ENCODE peak calls at places on chromosomes 1 and 21, in five cellular contexts. L, Z, P, V and Q are unnamed samples.

GRCh38 chr1:165254376-165254775 is 102.1 kb downstream of the LMX1A start:
- DNase-seq in L (no peak), V (no peak), Z (no peak), P (no peak), Q (no peak)

GRCh38 chr21:41054206-41054605 is 113.8 kb upstream of the BACE2 start:
- DNase-seq in V (no peak), P (no peak), Z (no peak), L (no peak), Q (no peak)

GRCh38 chr1:179190861-179191260 is 38.6 kb downstream of the ABL2 start:
- DNase-seq in V (no peak), P (no peak), L (no peak), Z (no peak), Q (no peak)

GRCh38 chr1:19209439-19209989 is 552 bp downstream of the UBR4 start:
- DNase-seq in V (peak), P (no peak), Z (no peak), L (peak), Q (peak)

GRCh38 chr1:64133036-64133435 is 70.4 kb upstream of the UBE2U start:
- DNase-seq in Z (no peak), V (no peak), L (peak), P (no peak), Q (no peak)

GRCh38 chr1:11670747-11671146 is 6.7 kb downstream of the FBXO6 start:
- DNase-seq in P (peak), V (no peak), L (no peak), Z (no peak), Q (no peak)

GRCh38 chr1:203650012-203650836 is 23.6 kb downstream of the ATP2B4 start:
- DNase-seq in L (no peak), Z (peak), P (no peak), V (no peak), Q (peak)

GRCh38 chr1:153573351-153573750 is 7.7 kb upstream of the S100A2 start:
- DNase-seq in P (no peak), L (no peak), V (no peak), Z (no peak), Q (no peak)

GRCh38 chr1:21670956-21671902 is 2.1 kb upstream of the RAP1GAP start:
- DNase-seq in P (no peak), V (no peak), L (no peak), Z (no peak), Q (no peak)

GRCh38 chr1:236292425-236292824 is 10.7 kb upstream of the ERO1B start:
- DNase-seq in V (no peak), L (no peak), P (no peak), Z (no peak), Q (no peak)
- TF ChIP-seq HDAC2 in V (no peak), L (no peak), P (no peak), Z (no peak), Q (no peak)

GRCh38 chr1:118563969-118564951 is 379.2 kb upstream of the SPAG17 start:
- DNase-seq in V (no peak), L (no peak), Z (no peak), P (peak), Q (no peak)
- TF ChIP-seq HDAC2 in V (no peak), L (no peak), Z (no peak), P (no peak), Q (no peak)

GRCh38 chr1:56413671-56414199 is 165.6 kb downstream of the PLPP3 start:
- DNase-seq in P (no peak), V (peak), Z (no peak), L (no peak), Q (no peak)

GRCh38 chr1:56409112-56409691 is 170.2 kb downstream of the PLPP3 start:
- DNase-seq in Z (peak), P (no peak), L (no peak), V (peak), Q (peak)

GRCh38 chr1:56410405-56410804 is 169.0 kb downstream of the PLPP3 start:
- DNase-seq in Z (no peak), L (no peak), P (no peak), V (no peak), Q (no peak)

GRCh38 chr1:56411021-56411420 is 168.3 kb downstream of the PLPP3 start:
- DNase-seq in P (no peak), V (no peak), Z (no peak), L (no peak), Q (no peak)

GRCh38 chr1:56411484-56412180 is 167.7 kb downstream of the PLPP3 start:
- DNase-seq in P (no peak), V (no peak), L (no peak), Z (no peak), Q (no peak)
- TF ChIP-seq HDAC2 in P (no peak), V (no peak), L (no peak), Z (no peak), Q (no peak)

GRCh38 chr1:162976628-162977027 is 92.5 kb upstream of the RGS4 start:
- DNase-seq in L (no peak), P (no peak), Z (no peak), V (no peak), Q (no peak)
- TF ChIP-seq HDAC2 in L (no peak), P (no peak), Z (no peak), V (no peak), Q (no peak)

GRCh38 chr1:221454096-221454495 is 287.8 kb downstream of the DUSP10 start:
- DNase-seq in V (no peak), Z (no peak), L (no peak), P (no peak), Q (no peak)
- TF ChIP-seq HDAC2 in V (no peak), Z (no peak), L (no peak), P (no peak), Q (no peak)

DNA sequence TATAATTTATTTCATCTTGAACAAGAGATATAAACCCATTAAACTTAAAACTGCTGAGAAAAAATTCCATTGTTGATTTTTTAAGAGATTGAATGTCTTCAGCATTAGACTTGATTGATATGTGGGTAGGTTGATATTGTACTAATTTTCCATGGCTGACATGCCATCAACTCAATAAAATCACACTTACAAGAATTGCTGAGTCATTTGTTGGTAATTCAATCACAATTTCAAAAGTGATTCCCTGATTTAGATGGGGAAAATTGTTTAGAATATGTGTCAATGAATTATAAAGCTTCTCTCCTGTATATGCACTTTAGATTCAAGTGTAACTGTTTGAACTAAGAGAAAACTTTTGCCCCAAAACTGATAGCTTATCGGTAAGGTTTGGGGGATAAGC is 223.5 kb upstream of the NCAM2 start:
- DNase-seq in V (no peak), Z (no peak), L (no peak), P (no peak), Q (no peak)
- TF ChIP-seq HDAC2 in V (no peak), Z (no peak), L (no peak), P (no peak), Q (no peak)

GRCh38 chr1:68478662-68479061 is 18.2 kb downstream of the DEPDC1 start:
- DNase-seq in Z (no peak), P (no peak), L (no peak), V (no peak), Q (no peak)

GRCh38 chr1:68484618-68485017 is 12.3 kb downstream of the DEPDC1 start:
- DNase-seq in V (no peak), Z (no peak), L (no peak), P (no peak), Q (no peak)

GRCh38 chr1:68481041-68481440 is 15.8 kb downstream of the DEPDC1 start:
- DNase-seq in L (no peak), V (no peak), P (no peak), Z (no peak), Q (no peak)

DNA sequence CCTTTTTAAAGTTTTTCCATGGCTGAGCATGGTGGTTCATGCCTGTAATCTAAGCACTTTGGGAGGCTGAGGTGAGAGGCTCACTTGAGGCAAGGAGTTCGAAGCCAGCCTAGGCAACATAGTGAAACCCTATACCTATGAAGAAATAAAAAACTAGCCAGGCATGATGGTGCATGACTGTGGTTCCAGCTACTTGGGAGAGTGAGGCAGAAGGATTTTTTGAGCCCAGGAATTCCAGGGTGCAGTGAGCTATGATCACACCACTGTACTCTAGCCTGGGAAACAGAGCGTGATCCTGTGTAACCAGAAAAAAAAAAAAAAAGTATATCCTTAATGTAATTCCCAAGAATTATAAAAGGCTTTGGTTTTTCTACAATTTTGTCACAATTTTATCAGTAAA is 17.4 kb downstream of the DEPDC1 start:
- DNase-seq in L (no peak), Z (no peak), V (no peak), P (no peak), Q (no peak)
- TF ChIP-seq HDAC2 in L (no peak), Z (no peak), V (no peak), P (no peak), Q (no peak)

DNA sequence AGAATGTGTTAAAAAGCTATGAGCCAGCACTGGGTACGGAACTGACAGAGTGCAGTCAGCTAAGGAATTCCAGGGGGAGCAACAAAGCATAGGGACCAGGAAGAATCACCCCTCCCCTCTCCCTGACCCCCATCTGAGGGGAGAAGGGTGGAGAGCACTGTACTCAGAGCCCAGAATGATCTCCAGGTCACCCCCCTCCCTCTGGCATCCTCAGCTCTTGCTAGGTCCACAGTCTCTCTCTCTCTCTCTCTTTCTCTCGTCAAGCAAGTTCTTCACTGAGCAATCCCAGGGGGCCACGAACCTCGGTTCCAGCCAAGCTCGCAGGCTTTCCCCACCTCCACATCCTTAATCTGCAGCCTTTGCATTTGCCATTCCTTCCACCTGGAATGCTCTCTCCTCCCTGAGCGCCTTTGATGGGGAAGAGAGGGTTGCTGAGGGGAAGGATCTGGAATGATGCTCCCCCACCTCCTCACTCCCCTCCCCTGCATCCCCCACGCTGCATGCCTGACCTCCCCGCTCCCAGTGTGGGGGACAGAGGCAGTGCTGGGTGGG is 6.7 kb upstream of the WASF2 start:
- DNase-seq in Z (no peak), L (no peak), V (no peak), P (no peak), Q (no peak)
- TF ChIP-seq HDAC2 in Z (no peak), L (no peak), V (no peak), P (no peak), Q (no peak)

DNA sequence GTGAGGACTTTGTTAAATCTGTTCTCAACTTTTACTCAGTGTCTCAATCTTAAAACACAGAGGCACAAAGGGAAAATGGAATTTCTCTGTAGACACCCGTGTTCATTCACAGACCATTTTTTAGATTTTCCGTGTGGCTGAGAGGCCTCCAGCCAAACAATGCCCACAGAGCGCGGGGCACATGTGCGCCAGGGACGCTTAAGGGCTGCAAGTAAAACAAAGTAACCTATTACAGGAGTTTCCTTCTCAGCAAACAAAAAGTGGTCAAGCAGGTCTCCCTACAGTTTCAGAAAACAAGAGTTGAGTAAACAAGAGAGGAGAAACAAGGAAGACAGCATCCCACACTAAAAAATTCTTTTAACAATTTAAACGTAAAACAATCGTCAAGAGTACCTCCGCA is 115.3 kb downstream of the RERE start:
- DNase-seq in L (peak), P (no peak), Z (no peak), V (peak), Q (no peak)
- TF ChIP-seq HDAC2 in L (no peak), P (no peak), Z (no peak), V (peak), Q (no peak)